ENCODE peak calls at places on chromosomes 5 and 9, in five cellular contexts. W is AG08395; A is naive thymus-derived CD8-positive, alpha-beta T cell; E is RWPE1; T is progenitor cell of endocrine pancreas. D is an unnamed sample.

GRCh38 chr5:16759147-16759800 is 142.5 kb upstream of the RETREG1 start:
- DNase-seq in W (no peak), A (no peak), E (no peak), T (no peak), D (no peak)

GRCh38 chr5:1727571-1727970 is 72.1 kb downstream of the MRPL36 start:
- DNase-seq in W (no peak), A (no peak), E (no peak), T (peak; percentile 7), D (no peak)

GRCh38 chr5:166165600-166165999 is 2125.8 kb upstream of the WWC1 start:
- DNase-seq in W (no peak), A (no peak), E (peak; percentile 36), T (peak; percentile 13), D (no peak)

GRCh38 chr5:128462330-128462729 is 75.7 kb downstream of the FBN2 start:
- DNase-seq in W (no peak), A (no peak), E (no peak), T (no peak), D (no peak)

GRCh38 chr9:101977614-101978210 is 239.3 kb upstream of the GRIN3A start:
- DNase-seq in W (peak; percentile 6), A (no peak), E (peak; percentile 20), T (no peak), D (no peak)

GRCh38 chr5:141382469-141383294 is at the start of gene PCDHGA7:
- DNase-seq in W (peak; percentile 42), A (no peak), E (peak; percentile 43), T (no peak), D (no peak)

GRCh38 chr9:129284607-129285291 is 106.7 kb upstream of the IER5L start:
- DNase-seq in W (no peak), A (no peak), E (no peak), T (no peak), D (no peak)

GRCh38 chr5:109329296-109330252 is 80.2 kb downstream of the PJA2 start:
- DNase-seq in W (peak; percentile 71), A (no peak), E (peak; percentile 21), T (no peak), D (no peak)

GRCh38 chr9:259405-260404 is 45.0 kb downstream of the DOCK8 start:
- DNase-seq in W (no peak), A (no peak), E (no peak), T (no peak), D (no peak)

GRCh38 chr5:96293966-96294886 is 138.8 kb downstream of the PCSK1 start:
- DNase-seq in W (no peak), A (no peak), E (no peak), T (no peak), D (no peak)

GRCh38 chr9:87324613-87325194 is 173.0 kb upstream of the DAPK1 start:
- DNase-seq in W (peak; percentile 70), A (no peak), E (peak; percentile 67), T (no peak), D (no peak)

D was measured in NCI-H1436 treated with DMSO at 0.1 percent for 48 hours.